ENCODE peak calls at places on chromosomes 11 and 22, in six cellular contexts. W is psoas muscle, S is thyroid gland, L is choroid plexus epithelial cell, J is Panc1, M is AG04450. P is an unnamed sample.

GRCh38 chr11:76419896-76420295 is 24.9 kb upstream of the EMSY start:
- DNase-seq in L (peak; percentile 4), S (no peak), W (no peak), M (no peak), J (no peak), P (no peak)

GRCh38 chr11:69475141-69475865 is 6.2 kb upstream of the LINC01488 start:
- DNase-seq in L (no peak), M (no peak), S (no peak), W (peak; percentile 50), J (no peak), P (no peak)

GRCh38 chr11:45468265-45468856 is 182.2 kb upstream of the SYT13 start:
- DNase-seq in S (no peak), W (no peak), M (no peak), L (peak; percentile 77), J (no peak), P (no peak)

GRCh38 chr22:23289851-23290724 is 109.8 kb downstream of the BCR start:
- DNase-seq in L (peak; percentile 70), J (peak; percentile 25), S (peak; percentile 46), W (peak; percentile 73), M (no peak), P (peak; percentile 54)

GRCh38 chr22:31448382-31448781 is 41.3 kb downstream of the EIF4ENIF1 start:
- DNase-seq in J (no peak), L (no peak), M (no peak), S (no peak), W (no peak), P (peak; percentile 12)

GRCh38 chr11:79400717-79401330 is 40.0 kb downstream of the TENM4 start:
- DNase-seq in W (no peak), S (peak; percentile 74), M (no peak), L (peak; percentile 50), J (no peak), P (peak; percentile 39)

GRCh38 chr11:9943346-9944110 is 279.7 kb downstream of the SWAP70 start:
- DNase-seq in L (peak; percentile 98), S (no peak), J (no peak), M (peak; percentile 84), W (no peak), P (peak; percentile 97)

GRCh38 chr22:27504360-27504759 is 297.2 kb downstream of the MN1 start:
- DNase-seq in J (no peak), W (peak; percentile 87), L (no peak), S (no peak), M (no peak), P (no peak)

GRCh38 chr11:46896719-46897406 is 21.5 kb downstream of the LRP4 start:
- DNase-seq in L (peak; percentile 79), J (no peak), W (no peak), S (no peak), M (no peak), P (no peak)

GRCh38 chr11:18236664-18237356 is at the start of gene SAA4:
- DNase-seq in W (no peak), M (no peak), S (no peak), L (no peak), J (no peak), P (no peak)

GRCh38 chr22:38240734-38241252 is 32.0 kb downstream of the TMEM184B start:
- DNase-seq in S (peak; percentile 59), J (no peak), M (peak; percentile 56), W (peak; percentile 77), L (peak; percentile 87), P (peak; percentile 86)

GRCh38 chr11:27722117-27722844 is 22.0 kb upstream of the BDNF start:
- DNase-seq in J (no peak), W (no peak), M (no peak), L (peak; percentile 60), S (no peak), P (peak; percentile 32)

GRCh38 chr22:22882033-22882717 is 5.4 kb upstream of the IGLL5 start:
- DNase-seq in L (peak; percentile 5), M (no peak), J (no peak), S (no peak), W (no peak), P (no peak)

GRCh38 chr11:104146421-104146820 is 17.5 kb downstream of the PDGFD start:
- DNase-seq in W (no peak), S (no peak), M (no peak), L (no peak), J (no peak), P (no peak)

GRCh38 chr22:17198188-17199130 is 20.8 kb downstream of the ADA2 start:
- DNase-seq in J (no peak), L (peak; percentile 23), M (no peak), S (peak; percentile 41), W (peak; percentile 67), P (peak; percentile 9)

GRCh38 chr11:33040127-33040861 is 922 bp downstream of the TCP11L1 start:
- DNase-seq in L (peak; percentile 35), J (no peak), M (no peak), S (no peak), W (no peak), P (peak; percentile 40)

GRCh38 chr22:39514373-39514973 is 5.9 kb upstream of the ATF4 start:
- DNase-seq in S (peak; percentile 55), W (no peak), M (no peak), L (peak; percentile 62), J (no peak), P (peak; percentile 55)

GRCh38 chr11:102575016-102575415 is 44.5 kb upstream of the MMP7 start:
- DNase-seq in L (no peak), M (no peak), J (no peak), S (no peak), W (no peak), P (no peak)

GRCh38 chr11:128573674-128574073 is 13.7 kb downstream of the ETS1 start:
- DNase-seq in J (no peak), M (no peak), L (no peak), W (no peak), S (no peak), P (peak; percentile 35)
- TF ChIP-seq CTCF in J (no peak), M (no peak), L (no peak), W (no peak), S (no peak), P (no peak)

DNA sequence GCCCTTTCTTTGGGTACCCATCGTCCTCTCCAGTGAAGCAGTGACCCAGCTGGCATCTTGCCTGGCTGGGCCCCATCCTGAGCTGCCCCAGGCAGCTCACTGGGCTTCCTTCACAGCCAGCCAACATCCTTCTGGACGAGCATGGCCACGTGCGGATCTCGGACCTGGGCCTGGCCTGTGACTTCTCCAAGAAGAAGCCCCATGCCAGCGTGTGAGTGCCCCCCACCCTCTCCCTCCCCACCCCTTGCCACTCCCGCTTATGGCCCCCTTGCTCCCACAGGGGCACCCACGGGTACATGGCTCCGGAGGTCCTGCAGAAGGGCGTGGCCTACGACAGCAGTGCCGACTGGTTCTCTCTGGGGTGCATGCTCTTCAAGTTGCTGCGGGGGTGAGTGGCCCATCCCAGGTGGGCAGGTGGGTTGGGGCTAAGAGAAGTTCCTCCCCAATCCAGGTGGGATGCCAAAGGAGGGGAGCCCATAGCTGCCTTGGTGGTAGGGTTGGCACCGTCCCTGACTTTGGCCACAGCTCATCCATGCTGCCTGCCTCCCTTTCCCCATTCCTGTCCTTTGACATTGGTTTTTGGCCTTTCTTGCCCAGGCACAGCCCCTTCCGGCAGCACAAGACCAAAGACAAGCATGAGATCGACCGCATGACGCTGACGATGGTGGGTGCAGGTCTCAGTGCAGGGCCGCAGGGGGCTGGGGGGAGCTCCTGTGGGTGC is 6.8 kb upstream of the ANKRD13D start:
- DNase-seq in S (no peak), J (no peak), M (no peak), W (peak; percentile 47), L (no peak), P (no peak)
- H3K4me3 ChIP-seq in S (no peak overlapping the region), J (no peak overlapping the region), M (no peak overlapping the region), W (no peak overlapping the region), L (no peak overlapping the region), P (no peak overlapping the region)

DNA sequence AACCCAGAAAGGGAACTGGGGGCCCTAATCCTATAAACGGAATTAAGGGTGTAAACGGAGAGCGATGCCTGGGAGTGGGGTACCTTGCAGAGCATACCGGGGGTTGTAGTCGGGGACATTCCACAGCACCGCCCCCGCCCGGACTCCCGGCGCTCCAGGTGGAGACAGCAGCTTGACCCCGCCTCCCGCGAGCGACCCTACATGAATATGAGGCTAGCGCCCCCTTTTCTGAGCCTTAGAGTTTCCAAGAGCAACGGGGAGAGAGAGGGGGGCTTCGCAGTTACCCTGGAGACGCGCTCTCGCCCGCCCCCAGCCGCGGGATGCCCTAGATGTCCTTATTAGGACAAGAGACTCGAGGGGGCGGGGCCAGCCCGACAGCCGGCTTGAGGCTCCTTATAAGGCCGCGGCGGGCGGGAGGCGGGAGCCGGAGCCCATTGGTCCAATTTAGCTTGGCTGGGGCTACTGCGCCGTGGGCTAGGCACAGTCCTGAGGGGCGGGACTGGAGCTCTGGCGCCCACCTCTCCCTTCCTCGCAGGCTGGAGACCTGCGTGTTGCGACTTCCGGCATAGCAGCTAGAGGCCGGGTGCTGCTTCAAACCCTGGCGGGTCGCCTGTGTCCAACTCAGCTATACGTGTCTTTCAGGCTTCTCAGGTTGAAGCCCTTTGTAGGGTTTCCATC is 960 bp upstream of the MUS81 start:
- DNase-seq in J (peak; percentile 88), M (peak; percentile 97), W (peak; percentile 99), L (peak; percentile 99), S (peak; percentile 100), P (peak; percentile 96)
- TF ChIP-seq CTCF in J (no peak), M (peak; percentile 28), W (no peak), L (no peak), S (peak; percentile 7), P (peak; percentile 12)

GRCh38 chr22:46694423-46695170 is 43.5 kb downstream of the CERK start:
- DNase-seq in S (no peak), M (no peak), W (no peak), J (no peak), L (no peak), P (no peak)

GRCh38 chr22:46696225-46696518 is 41.9 kb downstream of the CERK start:
- DNase-seq in S (peak; percentile 88), W (peak; percentile 49), L (no peak), M (no peak), J (no peak), P (no peak)

GRCh38 chr22:46696614-46697013 is 41.4 kb downstream of the CERK start:
- DNase-seq in M (no peak), L (no peak), S (no peak), J (no peak), W (no peak), P (no peak)

GRCh38 chr22:46693634-46694422 is 44.2 kb downstream of the CERK start:
- DNase-seq in J (no peak), W (no peak), M (no peak), S (no peak), L (no peak), P (no peak)

DNA sequence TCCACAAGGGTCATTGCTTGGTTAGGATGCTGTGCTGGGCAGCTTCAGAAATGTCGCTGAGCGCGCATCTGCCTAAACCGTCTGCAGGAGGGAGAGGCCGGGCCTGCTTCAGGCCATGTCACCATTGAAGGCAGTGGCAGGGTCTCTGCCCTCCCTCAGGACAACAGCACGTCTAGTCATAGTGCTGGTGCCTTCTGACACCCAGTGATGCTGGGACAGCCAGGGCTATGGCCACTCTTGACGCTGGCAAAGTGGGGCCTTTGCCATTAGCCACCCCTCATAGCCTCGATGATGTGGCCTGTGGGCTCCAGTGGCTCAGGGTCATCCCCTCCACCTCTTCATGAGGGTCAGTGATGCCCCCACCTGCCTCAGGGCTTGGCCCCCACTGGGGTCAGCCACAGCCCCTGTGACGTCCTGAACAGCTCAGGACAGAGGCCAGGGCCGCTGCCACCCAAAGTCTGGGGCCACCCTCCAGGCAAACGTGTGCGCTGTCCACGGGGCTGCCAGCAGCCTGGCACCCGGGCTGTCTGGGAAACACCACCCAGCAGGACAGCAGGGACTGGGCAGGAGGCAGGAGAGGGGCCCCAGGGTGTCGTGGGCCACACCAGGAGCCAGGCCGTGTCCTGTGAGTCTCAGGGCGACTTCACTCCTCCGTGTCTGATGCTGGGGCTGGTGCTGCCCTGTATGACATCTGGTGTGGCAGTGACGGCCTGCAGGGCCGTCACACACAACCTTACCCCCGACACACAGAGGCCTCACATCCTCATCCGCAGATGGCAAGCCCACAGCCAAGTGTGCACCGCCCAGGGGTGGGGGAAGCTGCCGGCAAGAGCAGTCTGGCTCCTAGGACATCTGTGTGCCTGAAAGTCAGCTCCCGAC is 42.5 kb downstream of the CERK start:
- DNase-seq in M (no peak), L (no peak), J (no peak), W (peak; percentile 47), S (no peak), P (no peak)
- H3K4me3 ChIP-seq in M (no peak overlapping the region), L (no peak overlapping the region), J (no peak overlapping the region), W (no peak overlapping the region), S (no peak overlapping the region), P (no peak overlapping the region)

P was measured in fibroblast of the aortic adventitia.